ENCODE peak calls at places on chromosomes 2 and 18, in seven cellular contexts. X is AG04450; A is stimulated activated CD8-positive, alpha-beta memory T cell treated with anti-CD3 and anti-CD28 coated beads, Interleukin-4, amount 100 ng/mL, for 4 hours; Z is amniotic stem cell; U is CD4-positive, alpha-beta T cell; S is frontal cortex; I is mesenchymal stem cell. L is an unnamed sample.
A peak's percentile ranks its signal among the peaks of the same experiment; 100 is the strongest.

GRCh38 chr2:134137182-134137595 is 116.7 kb upstream of the MGAT5 start:
- DNase-seq in X (no peak), A (no peak), Z (no peak), U (no peak), S (no peak), I (peak; percentile 76), L (no peak)

GRCh38 chr2:27320958-27321543 is 1.8 kb downstream of the MPV17 start:
- DNase-seq in X (peak; percentile 96), A (no peak), Z (peak; percentile 95), U (no peak), S (no peak), I (peak; percentile 98), L (peak; percentile 96)

GRCh38 chr2:31253344-31254155 is 19.6 kb downstream of the EHD3 start:
- DNase-seq in X (no peak), A (no peak), Z (no peak), U (no peak), S (no peak), I (no peak), L (no peak)

GRCh38 chr2:207897541-207898353 is 127.6 kb downstream of the PLEKHM3 start:
- DNase-seq in X (no peak), A (no peak), Z (no peak), U (no peak), S (no peak), I (no peak), L (no peak)

GRCh38 chr2:162072976-162073775 is 839 bp downstream of the DPP4 start:
- DNase-seq in X (no peak), A (no peak), Z (no peak), U (peak; percentile 6), S (no peak), I (peak; percentile 41), L (peak; percentile 57)

GRCh38 chr2:112795720-112796119 is 11.4 kb upstream of the IL1A start:
- DNase-seq in X (no peak), A (no peak), Z (no peak), U (no peak), S (no peak), I (no peak), L (no peak)

GRCh38 chr2:68110102-68110501 is 47.3 kb upstream of the C1D start:
- DNase-seq in X (no peak), A (no peak), Z (no peak), U (no peak), S (no peak), I (no peak), L (no peak)

GRCh38 chr2:100109986-100110980 is 32.1 kb downstream of the AFF3 start:
- DNase-seq in X (no peak), A (no peak), Z (no peak), U (no peak), S (no peak), I (no peak), L (no peak)

GRCh38 chr2:134912406-134912805 is 6.2 kb upstream of the CCNT2 start:
- DNase-seq in X (no peak), A (no peak), Z (no peak), U (no peak), S (no peak), I (peak; percentile 26), L (peak; percentile 49)

GRCh38 chr2:172070936-172071335 is 14.4 kb upstream of the DLX1 start:
- DNase-seq in X (no peak), A (no peak), Z (no peak), U (no peak), S (no peak), I (no peak), L (no peak)

GRCh38 chr2:180196419-180196977 is 189.4 kb upstream of the CWC22 start:
- DNase-seq in X (no peak), A (no peak), Z (no peak), U (no peak), S (no peak), I (peak; percentile 10), L (no peak)

GRCh38 chr2:200179201-200179600 is 127.3 kb upstream of the SPATS2L start:
- DNase-seq in X (no peak), A (no peak), Z (no peak), U (no peak), S (no peak), I (no peak), L (no peak)

GRCh38 chr18:33440011-33440383 is 524 bp downstream of the CCDC178 start:
- DNase-seq in X (no peak), A (no peak), Z (peak; percentile 47), U (no peak), S (peak; percentile 41), I (peak; percentile 84), L (peak; percentile 35)

GRCh38 chr2:26316041-26316440 is 29.9 kb upstream of the SELENOI start:
- DNase-seq in X (no peak), A (no peak), Z (no peak), U (no peak), S (no peak), I (no peak), L (no peak)

GRCh38 chr2:218892693-218893348 is 12.2 kb downstream of the WNT10A start:
- DNase-seq in X (no peak), A (peak; percentile 48), Z (peak; percentile 14), U (peak; percentile 80), S (peak; percentile 83), I (peak; percentile 36), L (peak; percentile 29)

GRCh38 chr2:219959471-219959870 is 332.0 kb downstream of the SLC4A3 start:
- DNase-seq in X (no peak), A (no peak), Z (no peak), U (no peak), S (no peak), I (no peak), L (peak; percentile 42)

L was measured in amniotic epithelial cell.